ENCODE peak calls at places on chromosomes 16 and 17, in eight cellular contexts. One of them, this sample, is unnamed.

GRCh38 chr17:34305606-34306005 is 13.6 kb upstream of the CCL8 start:
- DNase-seq in cardiac muscle cell: no peak
- DNase-seq in skeletal muscle cell: no peak
- DNase-seq in MM.1S: no peak
- DNase-seq in testis: no peak
- DNase-seq in colonic mucosa: no peak
- DNase-seq in astrocyte of the cerebellum: no peak
- DNase-seq in MG63: no peak
- DNase-seq in this sample: no peak

GRCh38 chr16:82138478-82139285 is 31.3 kb downstream of the MPHOSPH6 start:
- DNase-seq in cardiac muscle cell: no peak
- DNase-seq in skeletal muscle cell: no peak
- DNase-seq in MM.1S: no peak
- DNase-seq in testis: no peak
- DNase-seq in colonic mucosa: no peak
- DNase-seq in astrocyte of the cerebellum: no peak
- DNase-seq in MG63: no peak
- DNase-seq in this sample: no peak

GRCh38 chr17:83183951-83184506 is 104.6 kb downstream of the METRNL start:
- DNase-seq in cardiac muscle cell: no peak
- DNase-seq in skeletal muscle cell: no peak
- DNase-seq in MM.1S: no peak
- DNase-seq in testis: no peak
- DNase-seq in colonic mucosa: peak
- DNase-seq in astrocyte of the cerebellum: no peak
- DNase-seq in MG63: no peak
- DNase-seq in this sample: no peak

GRCh38 chr17:81053043-81053970 is 18.4 kb downstream of the BAIAP2 start:
- DNase-seq in cardiac muscle cell: no peak
- DNase-seq in skeletal muscle cell: no peak
- DNase-seq in MM.1S: no peak
- DNase-seq in testis: no peak
- DNase-seq in colonic mucosa: no peak
- DNase-seq in astrocyte of the cerebellum: no peak
- DNase-seq in MG63: no peak
- DNase-seq in this sample: no peak

GRCh38 chr16:66842765-66843164 is 1.4 kb upstream of the CA7 start:
- DNase-seq in cardiac muscle cell: no peak
- DNase-seq in skeletal muscle cell: no peak
- DNase-seq in MM.1S: no peak
- DNase-seq in testis: no peak
- DNase-seq in colonic mucosa: no peak
- DNase-seq in astrocyte of the cerebellum: no peak
- DNase-seq in MG63: peak
- DNase-seq in this sample: no peak

GRCh38 chr17:4043862-4044261 is 79.6 kb upstream of the ATP2A3 start:
- DNase-seq in cardiac muscle cell: no peak
- DNase-seq in skeletal muscle cell: no peak
- DNase-seq in MM.1S: peak
- DNase-seq in testis: no peak
- DNase-seq in colonic mucosa: no peak
- DNase-seq in astrocyte of the cerebellum: no peak
- DNase-seq in MG63: no peak
- DNase-seq in this sample: no peak

GRCh38 chr17:64024781-64025731 is 4.6 kb upstream of the ICAM2 start:
- DNase-seq in cardiac muscle cell: peak
- DNase-seq in skeletal muscle cell: no peak
- DNase-seq in MM.1S: no peak
- DNase-seq in testis: no peak
- DNase-seq in colonic mucosa: peak
- DNase-seq in astrocyte of the cerebellum: no peak
- DNase-seq in MG63: no peak
- DNase-seq in this sample: no peak

GRCh38 chr17:76475302-76475701 is 7.9 kb downstream of the AANAT start:
- DNase-seq in cardiac muscle cell: no peak
- DNase-seq in skeletal muscle cell: no peak
- DNase-seq in MM.1S: no peak
- DNase-seq in testis: no peak
- DNase-seq in colonic mucosa: no peak
- DNase-seq in astrocyte of the cerebellum: no peak
- DNase-seq in MG63: no peak
- DNase-seq in this sample: no peak

GRCh38 chr17:60563743-60564142 is 36.2 kb upstream of the PPM1D start:
- DNase-seq in cardiac muscle cell: no peak
- DNase-seq in skeletal muscle cell: no peak
- DNase-seq in MM.1S: no peak
- DNase-seq in testis: no peak
- DNase-seq in colonic mucosa: no peak
- DNase-seq in astrocyte of the cerebellum: no peak
- DNase-seq in MG63: no peak
- DNase-seq in this sample: no peak

GRCh38 chr17:66373944-66374817 is 71.8 kb downstream of the PRKCA start:
- DNase-seq in cardiac muscle cell: peak
- DNase-seq in skeletal muscle cell: no peak
- DNase-seq in MM.1S: no peak
- DNase-seq in testis: peak
- DNase-seq in colonic mucosa: peak
- DNase-seq in astrocyte of the cerebellum: no peak
- DNase-seq in MG63: no peak
- DNase-seq in this sample: no peak

GRCh38 chr16:75044800-75045361 is 46.1 kb downstream of the ZNRF1 start:
- DNase-seq in cardiac muscle cell: no peak
- DNase-seq in skeletal muscle cell: no peak
- DNase-seq in MM.1S: no peak
- DNase-seq in testis: peak
- DNase-seq in colonic mucosa: no peak
- DNase-seq in astrocyte of the cerebellum: no peak
- DNase-seq in MG63: peak
- DNase-seq in this sample: no peak

GRCh38 chr17:49846938-49847712 is 744 bp downstream of the TAC4 start:
- DNase-seq in cardiac muscle cell: no peak
- DNase-seq in skeletal muscle cell: no peak
- DNase-seq in MM.1S: no peak
- DNase-seq in testis: no peak
- DNase-seq in colonic mucosa: no peak
- DNase-seq in astrocyte of the cerebellum: no peak
- DNase-seq in MG63: no peak
- DNase-seq in this sample: no peak

GRCh38 chr16:56351481-56351880 is 73.9 kb downstream of the AMFR start:
- DNase-seq in cardiac muscle cell: no peak
- DNase-seq in skeletal muscle cell: no peak
- DNase-seq in MM.1S: no peak
- DNase-seq in testis: no peak
- DNase-seq in colonic mucosa: no peak
- DNase-seq in astrocyte of the cerebellum: no peak
- DNase-seq in MG63: no peak
- DNase-seq in this sample: no peak

GRCh38 chr17:16467886-16468285 is 24.1 kb downstream of the LRRC75A start:
- DNase-seq in cardiac muscle cell: no peak
- DNase-seq in skeletal muscle cell: no peak
- DNase-seq in MM.1S: no peak
- DNase-seq in testis: no peak
- DNase-seq in colonic mucosa: no peak
- DNase-seq in astrocyte of the cerebellum: no peak
- DNase-seq in MG63: no peak
- DNase-seq in this sample: no peak

DNA sequence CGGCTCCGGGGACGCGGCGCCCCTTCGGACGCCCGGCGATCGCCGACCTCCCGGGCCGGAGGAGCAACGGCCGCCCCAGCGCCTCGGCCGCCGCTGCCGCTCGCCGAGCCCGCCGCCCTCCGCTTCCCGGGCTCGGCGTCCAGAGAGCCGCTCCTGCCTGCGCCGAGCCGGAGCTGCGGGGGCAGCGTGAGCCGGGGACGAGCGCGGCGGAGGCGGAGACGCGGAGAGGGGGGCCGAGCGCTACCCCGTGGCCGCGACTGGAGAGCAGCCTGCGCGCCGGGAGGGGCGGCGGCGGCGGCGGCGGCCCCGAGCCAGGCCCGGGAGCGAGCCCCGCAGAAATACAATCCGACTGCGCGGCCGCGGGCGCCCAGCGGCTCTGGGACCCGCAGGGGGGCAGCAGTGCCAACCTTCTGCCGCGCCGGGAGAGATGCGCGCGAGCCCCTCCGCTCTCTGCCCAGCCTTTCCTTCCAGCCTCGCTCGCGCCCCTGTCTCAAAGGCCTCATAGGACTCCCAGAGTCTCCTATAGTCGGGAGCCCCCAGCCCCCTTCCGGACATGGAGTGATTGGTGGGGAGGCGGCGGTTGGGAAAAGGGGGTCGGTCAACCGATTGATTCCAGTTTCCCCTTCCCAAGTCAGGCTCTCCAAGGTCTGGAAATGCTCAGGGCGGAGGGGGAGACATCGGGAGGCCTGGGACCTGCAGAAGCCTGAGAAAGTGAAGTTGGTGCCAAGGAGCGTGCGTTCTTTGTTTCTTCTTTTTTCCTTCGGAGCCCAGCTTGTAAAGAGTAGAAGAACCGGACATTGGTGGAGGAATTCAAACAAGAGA is 1.0 kb upstream of the SDK2 start:
- DNase-seq in cardiac muscle cell: peak
- DNase-seq in skeletal muscle cell: peak
- DNase-seq in MM.1S: no peak
- DNase-seq in testis: peak
- DNase-seq in colonic mucosa: no peak
- DNase-seq in astrocyte of the cerebellum: no peak
- DNase-seq in MG63: peak
- DNase-seq in this sample: no peak
- H3K4me3 ChIP-seq in cardiac muscle cell: peak
- H3K4me3 ChIP-seq in skeletal muscle cell: peak
- H3K4me3 ChIP-seq in MM.1S: no peak
- H3K4me3 ChIP-seq in testis: peak
- H3K4me3 ChIP-seq in colonic mucosa: peak
- H3K4me3 ChIP-seq in astrocyte of the cerebellum: peak
- H3K4me3 ChIP-seq in MG63: no peak
- H3K4me3 ChIP-seq in this sample: no peak

GRCh38 chr16:2468142-2468724 is 2.9 kb upstream of the NTN3 start:
- DNase-seq in cardiac muscle cell: peak
- DNase-seq in skeletal muscle cell: no peak
- DNase-seq in MM.1S: no peak
- DNase-seq in testis: no peak
- DNase-seq in colonic mucosa: no peak
- DNase-seq in astrocyte of the cerebellum: no peak
- DNase-seq in MG63: peak
- DNase-seq in this sample: no peak
- H3K4me3 ChIP-seq in cardiac muscle cell: peak
- H3K4me3 ChIP-seq in skeletal muscle cell: peak
- H3K4me3 ChIP-seq in MM.1S: peak
- H3K4me3 ChIP-seq in testis: peak
- H3K4me3 ChIP-seq in colonic mucosa: peak
- H3K4me3 ChIP-seq in astrocyte of the cerebellum: peak
- H3K4me3 ChIP-seq in MG63: peak
- H3K4me3 ChIP-seq in this sample: peak

DNA sequence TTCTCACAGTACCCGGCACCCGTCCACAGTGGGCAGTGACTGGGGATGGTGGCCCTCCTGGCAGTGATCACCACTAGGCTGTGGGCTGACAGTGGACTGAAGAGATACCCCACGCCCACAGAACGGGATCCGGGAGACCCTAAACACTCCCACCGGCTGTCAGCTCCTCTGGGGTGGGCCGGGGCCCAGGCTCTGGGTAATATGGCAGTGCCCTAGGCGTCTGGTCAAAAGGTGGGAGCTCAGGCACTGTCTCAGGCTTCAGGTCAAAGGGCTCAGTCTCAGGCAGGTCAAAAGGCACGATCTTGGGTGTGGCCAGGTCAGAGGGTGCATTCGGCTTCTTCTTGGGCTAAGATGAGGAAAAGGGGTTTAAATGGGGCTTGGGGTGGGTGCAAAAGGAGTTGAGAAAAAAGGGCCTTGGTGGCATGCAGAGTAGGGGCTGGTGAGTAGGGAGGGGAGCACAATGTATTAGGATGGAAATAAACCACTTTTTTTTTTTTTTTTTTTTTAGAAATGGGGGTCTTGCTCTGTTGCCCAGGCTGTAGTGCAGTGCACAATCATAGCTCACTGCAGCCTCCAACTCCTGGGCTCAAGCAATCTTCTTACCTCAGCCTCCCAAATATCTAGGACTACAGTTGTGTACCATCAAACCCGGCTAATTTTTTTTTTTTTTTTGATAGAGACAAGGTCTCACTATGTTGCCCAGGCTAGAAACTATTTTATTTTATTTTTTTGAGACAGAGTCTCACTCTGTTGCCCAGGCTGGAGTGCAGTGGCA is 11.0 kb downstream of the CAVIN1 start:
- DNase-seq in cardiac muscle cell: no peak
- DNase-seq in skeletal muscle cell: no peak
- DNase-seq in MM.1S: no peak
- DNase-seq in testis: no peak
- DNase-seq in colonic mucosa: no peak
- DNase-seq in astrocyte of the cerebellum: no peak
- DNase-seq in MG63: no peak
- DNase-seq in this sample: no peak
- H3K4me3 ChIP-seq in cardiac muscle cell: no peak
- H3K4me3 ChIP-seq in skeletal muscle cell: no peak
- H3K4me3 ChIP-seq in MM.1S: no peak
- H3K4me3 ChIP-seq in testis: no peak
- H3K4me3 ChIP-seq in colonic mucosa: no peak
- H3K4me3 ChIP-seq in astrocyte of the cerebellum: no peak
- H3K4me3 ChIP-seq in MG63: no peak
- H3K4me3 ChIP-seq in this sample: no peak

DNA sequence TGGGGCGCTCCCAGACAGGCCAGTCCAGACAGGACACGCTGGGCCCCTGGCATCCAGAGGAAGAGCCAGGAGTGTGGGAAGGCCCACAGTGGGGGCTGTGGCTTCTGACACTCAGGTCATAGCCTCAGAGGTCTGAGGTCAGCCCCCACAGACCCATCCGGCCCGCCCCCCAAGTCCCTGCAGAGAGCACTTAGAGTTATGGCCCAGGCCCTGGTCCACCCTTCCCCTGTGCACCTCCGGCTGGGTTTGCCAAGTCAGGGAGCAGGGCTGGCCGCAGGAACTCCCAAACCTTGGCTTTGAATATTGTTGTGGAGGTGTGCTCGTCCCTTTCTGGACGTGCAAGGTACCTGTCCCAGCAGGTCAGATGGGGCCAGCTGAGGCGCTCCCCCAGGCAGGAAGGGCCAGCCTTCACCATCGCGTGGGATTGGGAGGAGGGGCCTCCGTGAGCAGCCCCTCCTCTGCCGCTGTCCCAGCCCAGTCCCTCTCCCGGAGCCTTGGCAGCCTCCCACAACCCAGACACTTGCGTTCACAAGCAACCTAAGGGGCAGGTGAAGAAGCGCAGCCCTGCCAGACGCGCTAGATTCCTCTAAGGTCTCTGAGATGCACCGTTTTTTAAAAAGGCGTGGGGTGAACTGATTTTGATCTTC is 74.6 kb downstream of the SOCS1 start:
- DNase-seq in cardiac muscle cell: no peak
- DNase-seq in skeletal muscle cell: no peak
- DNase-seq in MM.1S: no peak
- DNase-seq in testis: no peak
- DNase-seq in colonic mucosa: no peak
- DNase-seq in astrocyte of the cerebellum: no peak
- DNase-seq in MG63: no peak
- DNase-seq in this sample: no peak
- H3K4me3 ChIP-seq in cardiac muscle cell: no peak
- H3K4me3 ChIP-seq in skeletal muscle cell: no peak
- H3K4me3 ChIP-seq in MM.1S: no peak
- H3K4me3 ChIP-seq in testis: no peak
- H3K4me3 ChIP-seq in colonic mucosa: no peak
- H3K4me3 ChIP-seq in astrocyte of the cerebellum: no peak
- H3K4me3 ChIP-seq in MG63: no peak
- H3K4me3 ChIP-seq in this sample: no peak

This sample was measured in HFF-Myc.